ENCODE peak calls at places on chromosome X, in nine cellular contexts. Y is neuronal stem cell, D is OCI-LY7, E is lung, U is endothelial cell of umbilical vein, L is stomach, C is transverse colon, V is adipocyte, F is ovary. Z is an unnamed sample. For H3K36me3, the result is how much of the 10 kb centered on the place peaks cover.

GRCh38 chrX:154096140-154097002 is 1.1 kb downstream of the MECP2 start:
- DNase-seq in Y (no peak), D (no peak), E (no peak), U (no peak), L (no peak), C (no peak), V (peak), F (peak), Z (peak)

GRCh38 chrX:130770615-130771014 is 132.4 kb downstream of the ENOX2 start:
- DNase-seq in Y (no peak), D (no peak), E (no peak), U (peak), L (no peak), C (no peak), V (peak), F (no peak), Z (no peak)

GRCh38 chrX:13266641-13267420 is 53.0 kb downstream of the ATXN3L start:
- DNase-seq in Y (peak), D (no peak), E (no peak), U (no peak), L (no peak), C (no peak), V (no peak), F (no peak), Z (no peak)

GRCh38 chrX:37921758-37922157 is 74.4 kb upstream of the DYNLT3 start:
- DNase-seq in Y (no peak), D (no peak), E (no peak), U (peak), L (no peak), C (no peak), V (peak), F (no peak), Z (no peak)

GRCh38 chrX:110208092-110208491 is 109.8 kb downstream of the AMMECR1 start:
- DNase-seq in Y (no peak), D (no peak), E (no peak), U (no peak), L (no peak), C (no peak), V (no peak), F (no peak), Z (no peak)

GRCh38 chrX:39898147-39898546 is 199.6 kb downstream of the BCOR start:
- DNase-seq in Y (no peak), D (no peak), E (no peak), U (no peak), L (no peak), C (no peak), V (no peak), F (no peak), Z (no peak)

GRCh38 chrX:72107320-72107719 is 24.4 kb downstream of the RTL5 start:
- DNase-seq in Y (no peak), D (no peak), E (no peak), U (no peak), L (no peak), C (no peak), V (peak), F (no peak), Z (no peak)

GRCh38 chrX:100606753-100607152 is 22.0 kb downstream of the TNMD start:
- DNase-seq in Y (no peak), D (no peak), E (no peak), U (no peak), L (no peak), C (no peak), V (no peak), F (no peak), Z (no peak)

GRCh38 chrX:42746606-42747005 is 31.4 kb downstream of the PPP1R2C start:
- DNase-seq in Y (no peak), D (no peak), E (no peak), U (peak), L (no peak), C (no peak), V (peak), F (no peak), Z (no peak)

GRCh38 chrX:31392541-31392940 is 320.7 kb upstream of the FTHL17 start:
- DNase-seq in Y (no peak), D (no peak), E (no peak), U (no peak), L (no peak), C (no peak), V (no peak), F (no peak), Z (no peak)

GRCh38 chrX:79270401-79270800 is 96.7 kb downstream of the ITM2A start:
- DNase-seq in Y (peak), D (peak), E (no peak), U (peak), L (peak), C (peak), V (no peak), F (no peak), Z (peak)

GRCh38 chrX:115606861-115607260 is 45.9 kb downstream of the PLS3 start:
- DNase-seq in Y (no peak), D (no peak), E (no peak), U (no peak), L (no peak), C (no peak), V (no peak), F (no peak), Z (no peak)

GRCh38 chrX:131826572-131826971 is 196.5 kb upstream of the STK26 start:
- DNase-seq in Y (no peak), D (no peak), E (no peak), U (no peak), L (no peak), C (no peak), V (no peak), F (no peak), Z (no peak)

GRCh38 chrX:149512225-149512885 is 7.2 kb upstream of the IDS start:
- DNase-seq in Y (peak), D (peak), E (no peak), U (peak), L (peak), C (peak), V (peak), F (no peak), Z (peak)

GRCh38 chrX:148960060-148960459 is 459.6 kb downstream of the AFF2 start:
- DNase-seq in Y (no peak), D (no peak), E (no peak), U (peak), L (no peak), C (no peak), V (no peak), F (no peak), Z (no peak)

GRCh38 chrX:70038951-70039350 is 10.8 kb downstream of the AWAT2 start:
- DNase-seq in Y (no peak), D (no peak), E (no peak), U (no peak), L (peak), C (no peak), V (no peak), F (no peak), Z (no peak)

DNA sequence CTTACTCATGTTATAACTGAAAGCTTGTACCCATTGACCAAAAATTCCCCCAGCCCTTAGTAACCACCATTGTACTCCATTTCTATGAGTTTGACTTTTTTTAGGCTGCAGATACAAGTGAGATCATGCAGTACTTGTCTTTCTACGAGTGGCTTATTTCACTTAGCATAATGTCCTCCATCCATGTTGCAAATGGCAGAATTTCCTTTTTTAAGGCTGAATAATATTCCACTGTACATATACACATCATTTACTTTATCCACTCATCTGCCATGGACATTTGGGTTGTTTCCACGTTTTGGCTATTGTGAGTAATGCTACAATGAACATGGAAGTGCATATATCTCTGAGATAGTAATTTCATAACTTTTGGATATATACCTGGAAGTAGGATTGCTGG is 10.4 kb downstream of the RBM3 start:
- DNase-seq in Y (no peak), D (no peak), E (no peak), U (no peak), L (no peak), C (no peak), V (no peak), F (no peak), Z (no peak)
- H3K36me3 ChIP-seq in Y (under half), D (under half), E (under half), U (under half), L (under half), C (under half), V (under half), F (under half), Z (under half)

GRCh38 chrX:24728530-24728929 is 34.8 kb downstream of the POLA1 start:
- DNase-seq in Y (no peak), D (no peak), E (no peak), U (no peak), L (no peak), C (no peak), V (no peak), F (no peak), Z (no peak)

GRCh38 chrX:24733111-24733510 is 39.4 kb downstream of the POLA1 start:
- DNase-seq in Y (no peak), D (no peak), E (no peak), U (no peak), L (no peak), C (no peak), V (no peak), F (no peak), Z (no peak)

DNA sequence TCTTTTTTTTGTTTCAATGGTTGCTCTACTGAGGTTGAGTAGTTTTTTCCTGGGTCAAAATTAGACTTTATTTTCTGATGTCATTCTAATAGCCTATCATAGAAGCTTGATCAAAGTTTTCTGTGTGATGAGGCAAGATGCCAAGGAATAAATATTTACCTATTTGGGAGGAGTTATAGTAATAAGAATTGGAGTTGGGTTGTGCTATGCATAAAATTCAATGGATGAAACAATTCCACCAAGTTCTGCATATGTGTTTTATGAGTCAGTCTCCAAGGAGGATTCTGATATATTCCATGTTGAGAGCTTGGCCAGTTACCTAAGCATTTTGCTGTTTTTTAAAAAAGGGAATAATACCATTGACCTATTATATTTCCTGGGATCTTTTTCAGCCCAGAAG is 39.0 kb downstream of the POLA1 start:
- DNase-seq in Y (no peak), D (no peak), E (no peak), U (no peak), L (no peak), C (no peak), V (no peak), F (no peak), Z (peak)
- H3K36me3 ChIP-seq in Y (half or more), D (half or more), E (under half), U (under half), L (under half), C (under half), V (under half), F (under half), Z (under half)

DNA sequence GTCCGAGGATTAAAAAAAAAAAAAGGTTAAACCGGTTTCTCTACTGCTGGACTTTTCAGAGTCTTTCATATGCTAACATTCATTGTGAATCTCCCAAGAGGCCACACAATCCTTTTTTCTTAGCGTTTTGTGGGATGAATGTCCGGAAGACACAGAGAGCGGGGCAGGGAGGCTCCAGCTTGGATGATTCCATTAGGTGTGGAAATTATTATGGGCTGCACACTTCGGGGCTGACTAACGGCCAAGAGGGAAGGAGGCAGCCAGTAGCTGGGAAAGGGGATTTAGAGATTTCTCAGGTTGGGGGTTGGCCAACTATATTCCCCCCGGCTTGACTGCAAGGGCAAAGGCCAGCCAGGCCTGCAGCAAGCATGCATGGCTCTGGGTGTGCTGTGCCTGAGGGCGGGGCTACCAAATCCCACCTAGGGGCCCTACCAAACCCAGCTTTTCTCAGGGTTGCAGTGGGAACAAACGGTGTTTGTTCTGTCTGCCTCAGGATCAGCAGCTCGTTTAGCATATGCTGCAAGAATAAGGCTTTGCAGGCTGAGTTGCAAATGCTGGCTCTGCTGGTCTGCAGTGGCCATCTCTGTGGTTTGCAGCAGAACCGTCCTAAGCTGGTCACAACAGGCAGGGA is 28.6 kb downstream of the NYX start:
- DNase-seq in Y (peak), D (no peak), E (no peak), U (no peak), L (no peak), C (no peak), V (no peak), F (no peak), Z (no peak)
- H3K36me3 ChIP-seq in Y (under half), D (under half), E (under half), U (under half), L (under half), C (under half), V (under half), F (under half), Z (under half)

DNA sequence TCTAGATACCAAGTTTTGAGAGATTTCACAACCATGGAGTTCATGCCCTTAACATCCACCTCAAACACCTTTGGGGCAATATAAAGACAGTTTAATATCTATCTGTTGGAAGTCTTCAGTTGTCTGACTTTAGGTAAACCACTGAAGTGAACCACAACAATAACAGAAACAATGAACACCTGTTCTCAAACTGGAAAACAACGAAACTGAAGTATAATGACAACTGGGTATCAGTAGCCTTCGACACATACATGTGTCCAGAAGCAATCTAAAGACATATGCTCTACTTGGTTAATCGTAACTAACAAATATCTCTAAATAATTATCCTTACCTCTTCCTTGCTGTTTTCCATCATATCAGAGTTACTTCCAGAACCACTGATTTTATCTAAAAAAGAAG is 87.8 kb downstream of the ATRX start:
- DNase-seq in Y (no peak), D (no peak), E (no peak), U (no peak), L (no peak), C (no peak), V (no peak), F (no peak), Z (no peak)
- H3K36me3 ChIP-seq in Y (half or more), D (half or more), E (under half), U (under half), L (under half), C (under half), V (under half), F (under half), Z (under half)

Z was measured in small intestine.